ENCODE peak calls at places on chromosome 13, in nine cellular contexts. G, C, A, N, Z, R, J, U and M are unnamed samples.

GRCh38 chr13:33016414-33017409 is at the start of gene KL:
- DNase-seq in G (no peak), C (peak; percentile 10), A (no peak), N (peak; percentile 34), Z (no peak), R (peak; percentile 6), J (peak; percentile 38), U (no peak), M (no peak)

GRCh38 chr13:100549316-100549715 is 39.3 kb downstream of the GGACT start:
- DNase-seq in G (no peak), C (no peak), A (no peak), N (no peak), Z (no peak), R (no peak), J (no peak), U (no peak), M (no peak)

GRCh38 chr13:47472516-47472915 is 528.6 kb downstream of the SUCLA2 start:
- DNase-seq in G (no peak), C (no peak), A (no peak), N (no peak), Z (no peak), R (no peak), J (no peak), U (no peak), M (no peak)

GRCh38 chr13:33868343-33868994 is 50.5 kb downstream of the RFC3 start:
- DNase-seq in G (no peak), C (no peak), A (no peak), N (no peak), Z (no peak), R (no peak), J (no peak), U (no peak), M (no peak)

GRCh38 chr13:33775339-33776108 is 42.4 kb upstream of the RFC3 start:
- DNase-seq in G (no peak), C (peak; percentile 13), A (no peak), N (no peak), Z (no peak), R (no peak), J (no peak), U (no peak), M (no peak)

GRCh38 chr13:102484329-102484728 is 82.5 kb upstream of the FGF14 start:
- DNase-seq in G (no peak), C (no peak), A (no peak), N (no peak), Z (no peak), R (peak; percentile 2), J (no peak), U (no peak), M (no peak)

GRCh38 chr13:83003185-83003584 is 879.1 kb downstream of the SLITRK1 start:
- DNase-seq in G (no peak), C (no peak), A (no peak), N (no peak), Z (no peak), R (no peak), J (no peak), U (no peak), M (no peak)

GRCh38 chr13:20988909-20989735 is 72.3 kb downstream of the LATS2 start:
- DNase-seq in G (no peak), C (no peak), A (no peak), N (no peak), Z (no peak), R (no peak), J (no peak), U (no peak), M (no peak)

GRCh38 chr13:76189882-76190519 is 553.9 kb downstream of the LMO7 start:
- DNase-seq in G (no peak), C (no peak), A (no peak), N (no peak), Z (no peak), R (no peak), J (no peak), U (no peak), M (no peak)

GRCh38 chr13:44758595-44759221 is 182.6 kb upstream of the TSC22D1 start:
- DNase-seq in G (no peak), C (peak; percentile 75), A (peak; percentile 81), N (no peak), Z (no peak), R (peak; percentile 98), J (no peak), U (no peak), M (no peak)

GRCh38 chr13:46553886-46554855 is 1.2 kb downstream of the LRCH1 start:
- DNase-seq in G (peak; percentile 80), C (peak; percentile 86), A (peak; percentile 74), N (peak; percentile 69), Z (peak; percentile 60), R (peak; percentile 89), J (peak; percentile 71), U (peak; percentile 85), M (peak; percentile 72)

GRCh38 chr13:90355162-90355751 is 992.2 kb upstream of the MIR17HG start:
- DNase-seq in G (no peak), C (no peak), A (no peak), N (no peak), Z (no peak), R (no peak), J (no peak), U (no peak), M (no peak)

GRCh38 chr13:35839746-35840273 is 291.4 kb downstream of the DCLK1 start:
- DNase-seq in G (no peak), C (no peak), A (no peak), N (no peak), Z (no peak), R (no peak), J (no peak), U (no peak), M (no peak)

GRCh38 chr13:95505265-95505664 is 47.3 kb upstream of the CLDN10 start:
- DNase-seq in G (no peak), C (no peak), A (peak; percentile 40), N (no peak), Z (no peak), R (peak; percentile 42), J (no peak), U (no peak), M (no peak)

GRCh38 chr13:27962128-27962841 is 6.8 kb downstream of the CDX2 start:
- DNase-seq in G (peak; percentile 92), C (no peak), A (no peak), N (no peak), Z (no peak), R (no peak), J (no peak), U (no peak), M (no peak)

GRCh38 chr13:27960362-27961226 is 8.5 kb downstream of the CDX2 start:
- DNase-seq in G (peak; percentile 96), C (no peak), A (no peak), N (peak; percentile 35), Z (no peak), R (no peak), J (peak; percentile 81), U (peak; percentile 85), M (no peak)

GRCh38 chr13:27959976-27960361 is 9.1 kb downstream of the CDX2 start:
- DNase-seq in G (no peak), C (no peak), A (no peak), N (no peak), Z (no peak), R (no peak), J (no peak), U (no peak), M (no peak)

GRCh38 chr13:27962982-27963381 is 6.1 kb downstream of the CDX2 start:
- DNase-seq in G (no peak), C (no peak), A (no peak), N (no peak), Z (no peak), R (no peak), J (no peak), U (peak; percentile 38), M (no peak)

GRCh38 chr13:27961227-27962085 is 7.7 kb downstream of the CDX2 start:
- DNase-seq in G (no peak), C (no peak), A (no peak), N (no peak), Z (no peak), R (no peak), J (no peak), U (no peak), M (no peak)
- H3K4me3 ChIP-seq in G (peak overlapping the region; percentile 34), C (no peak overlapping the region), A (no peak overlapping the region), N (peak overlapping the region; percentile 58), Z (no peak overlapping the region), R (no peak overlapping the region), J (peak overlapping the region; percentile 58), U (peak overlapping the region; percentile 53), M (no peak overlapping the region)

DNA sequence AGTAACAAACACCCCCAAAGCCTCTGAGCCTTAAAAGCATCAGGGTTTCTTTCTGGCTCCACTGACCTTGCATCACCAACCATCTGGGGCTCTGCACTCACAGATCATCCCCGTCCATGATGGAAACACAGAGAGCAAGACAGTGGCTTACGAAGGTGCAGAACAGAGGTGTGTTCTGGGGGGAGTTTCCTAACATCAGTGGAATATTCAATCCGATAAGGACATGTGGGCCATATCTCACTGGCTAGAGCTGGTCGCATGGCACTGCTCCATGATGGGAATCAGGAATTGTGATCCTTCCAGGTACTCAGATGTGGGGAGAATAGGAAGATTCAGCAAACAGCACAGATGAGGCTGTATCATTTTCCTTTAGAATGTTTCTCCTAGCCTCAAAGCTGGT is 457.2 kb downstream of the IRS2 start:
- DNase-seq in G (no peak), C (no peak), A (no peak), N (no peak), Z (no peak), R (no peak), J (no peak), U (no peak), M (no peak)
- H3K4me1 ChIP-seq in G (peaks cover 26% of the 10 kb centered on the region), C (peaks cover 7% of the 10 kb centered on the region), A (peaks cover 16% of the 10 kb centered on the region), N (no peaks in the 10 kb centered on the region), Z (no peaks in the 10 kb centered on the region), R (no peaks in the 10 kb centered on the region), J (no peaks in the 10 kb centered on the region), U (no peaks in the 10 kb centered on the region), M (no peaks in the 10 kb centered on the region)

GRCh38 chr13:112912726-112913440 is 56.1 kb upstream of the MCF2L start:
- DNase-seq in G (no peak), C (no peak), A (no peak), N (no peak), Z (no peak), R (no peak), J (no peak), U (no peak), M (no peak)

GRCh38 chr13:112910016-112910415 is 59.0 kb upstream of the MCF2L start:
- DNase-seq in G (no peak), C (no peak), A (no peak), N (no peak), Z (no peak), R (peak; percentile 27), J (no peak), U (no peak), M (no peak)

GRCh38 chr13:112911285-112911701 is 57.7 kb upstream of the MCF2L start:
- DNase-seq in G (no peak), C (no peak), A (no peak), N (no peak), Z (no peak), R (no peak), J (no peak), U (peak; percentile 43), M (no peak)

GRCh38 chr13:112910616-112911280 is 58.3 kb upstream of the MCF2L start:
- DNase-seq in G (no peak), C (no peak), A (no peak), N (no peak), Z (no peak), R (no peak), J (no peak), U (no peak), M (no peak)

GRCh38 chr13:112911883-112912282 is 57.1 kb upstream of the MCF2L start:
- DNase-seq in G (no peak), C (no peak), A (no peak), N (no peak), Z (no peak), R (no peak), J (no peak), U (no peak), M (no peak)
- H3K27me3 ChIP-seq in G (no peaks in the 10 kb centered on the region), C (peaks cover 76% of the 10 kb centered on the region), A (peaks cover 16% of the 10 kb centered on the region), N (peaks cover 68% of the 10 kb centered on the region), Z (no peaks in the 10 kb centered on the region), R (peaks cover 10% of the 10 kb centered on the region), J (no peaks in the 10 kb centered on the region), U (no peaks in the 10 kb centered on the region), M (no peaks in the 10 kb centered on the region)

GRCh38 chr13:98544105-98544710 is 32.7 kb downstream of the STK24 start:
- DNase-seq in G (no peak), C (no peak), A (no peak), N (no peak), Z (no peak), R (no peak), J (no peak), U (peak; percentile 79), M (no peak)
- H3K4me3 ChIP-seq in G (no peak overlapping the region), C (no peak overlapping the region), A (no peak overlapping the region), N (peak overlapping the region; percentile 45), Z (peak overlapping the region; percentile 7), R (no peak overlapping the region), J (no peak overlapping the region), U (no peak overlapping the region), M (peak overlapping the region; percentile 68)